ENCODE peak calls at places on chromosomes 7 and 10, in five cellular contexts. One of them, this sample, is unnamed.

GRCh38 chr7:23349484-23350157 is 50.5 kb downstream of the MALSU1 start:
- DNase-seq in T47D: no peak
- DNase-seq in stimulated activated CD8-positive, alpha-beta memory T cell treated with anti-CD3 and anti-CD28 coated beads, Interleukin-7, amount 100 ng/mL, for 24 hours: no peak
- DNase-seq in NCI-H774: no peak
- DNase-seq in brain pericyte: no peak
- DNase-seq in this sample: no peak

GRCh38 chr7:102398543-102398942 is 2.4 kb downstream of the PRKRIP1 start:
- DNase-seq in NCI-H774: no peak
- DNase-seq in stimulated activated CD8-positive, alpha-beta memory T cell treated with anti-CD3 and anti-CD28 coated beads, Interleukin-7, amount 100 ng/mL, for 24 hours: no peak
- DNase-seq in T47D: no peak
- DNase-seq in brain pericyte: no peak
- DNase-seq in this sample: no peak

GRCh38 chr10:103759100-103759781 is 96.1 kb downstream of the SH3PXD2A start:
- DNase-seq in T47D: no peak
- DNase-seq in stimulated activated CD8-positive, alpha-beta memory T cell treated with anti-CD3 and anti-CD28 coated beads, Interleukin-7, amount 100 ng/mL, for 24 hours: no peak
- DNase-seq in NCI-H774: no peak
- DNase-seq in brain pericyte: no peak
- DNase-seq in this sample: no peak

GRCh38 chr10:76113952-76114351 is 682.5 kb downstream of the LRMDA start:
- DNase-seq in stimulated activated CD8-positive, alpha-beta memory T cell treated with anti-CD3 and anti-CD28 coated beads, Interleukin-7, amount 100 ng/mL, for 24 hours: no peak
- DNase-seq in brain pericyte: no peak
- DNase-seq in NCI-H774: no peak
- DNase-seq in T47D: peak
- DNase-seq in this sample: no peak

GRCh38 chr7:12866237-12866636 is 178.8 kb downstream of the ARL4A start:
- DNase-seq in NCI-H774: no peak
- DNase-seq in stimulated activated CD8-positive, alpha-beta memory T cell treated with anti-CD3 and anti-CD28 coated beads, Interleukin-7, amount 100 ng/mL, for 24 hours: no peak
- DNase-seq in brain pericyte: no peak
- DNase-seq in T47D: no peak
- DNase-seq in this sample: no peak

GRCh38 chr7:100753750-100754149 is 20.4 kb downstream of the ZAN start:
- DNase-seq in brain pericyte: no peak
- DNase-seq in T47D: no peak
- DNase-seq in NCI-H774: no peak
- DNase-seq in stimulated activated CD8-positive, alpha-beta memory T cell treated with anti-CD3 and anti-CD28 coated beads, Interleukin-7, amount 100 ng/mL, for 24 hours: no peak
- DNase-seq in this sample: no peak

GRCh38 chr7:66353547-66353946 is 148.4 kb downstream of the TPST1 start:
- DNase-seq in stimulated activated CD8-positive, alpha-beta memory T cell treated with anti-CD3 and anti-CD28 coated beads, Interleukin-7, amount 100 ng/mL, for 24 hours: no peak
- DNase-seq in T47D: no peak
- DNase-seq in NCI-H774: no peak
- DNase-seq in brain pericyte: no peak
- DNase-seq in this sample: no peak

GRCh38 chr10:47360419-47361040 is 12.4 kb downstream of the RBP3 start:
- DNase-seq in brain pericyte: no peak
- DNase-seq in NCI-H774: no peak
- DNase-seq in stimulated activated CD8-positive, alpha-beta memory T cell treated with anti-CD3 and anti-CD28 coated beads, Interleukin-7, amount 100 ng/mL, for 24 hours: no peak
- DNase-seq in T47D: no peak
- DNase-seq in this sample: no peak

GRCh38 chr10:101132636-101133473 is 1.8 kb downstream of the TLX1 start:
- DNase-seq in T47D: no peak
- DNase-seq in stimulated activated CD8-positive, alpha-beta memory T cell treated with anti-CD3 and anti-CD28 coated beads, Interleukin-7, amount 100 ng/mL, for 24 hours: no peak
- DNase-seq in brain pericyte: no peak
- DNase-seq in NCI-H774: no peak
- DNase-seq in this sample: no peak

GRCh38 chr7:116954443-116954838 is 1.1 kb downstream of the ST7 start:
- DNase-seq in T47D: no peak
- DNase-seq in brain pericyte: no peak
- DNase-seq in NCI-H774: no peak
- DNase-seq in stimulated activated CD8-positive, alpha-beta memory T cell treated with anti-CD3 and anti-CD28 coated beads, Interleukin-7, amount 100 ng/mL, for 24 hours: no peak
- DNase-seq in this sample: no peak

GRCh38 chr7:66668112-66668511 is 39.4 kb downstream of the KCTD7 start:
- DNase-seq in T47D: no peak
- DNase-seq in NCI-H774: no peak
- DNase-seq in brain pericyte: no peak
- DNase-seq in stimulated activated CD8-positive, alpha-beta memory T cell treated with anti-CD3 and anti-CD28 coated beads, Interleukin-7, amount 100 ng/mL, for 24 hours: no peak
- DNase-seq in this sample: no peak

GRCh38 chr10:63528084-63528744 is 7.0 kb downstream of the REEP3 start:
- DNase-seq in NCI-H774: no peak
- DNase-seq in brain pericyte: no peak
- DNase-seq in stimulated activated CD8-positive, alpha-beta memory T cell treated with anti-CD3 and anti-CD28 coated beads, Interleukin-7, amount 100 ng/mL, for 24 hours: no peak
- DNase-seq in T47D: no peak
- DNase-seq in this sample: no peak

GRCh38 chr7:68407460-68407859 is 1190.8 kb upstream of the AUTS2 start:
- DNase-seq in NCI-H774: no peak
- DNase-seq in brain pericyte: no peak
- DNase-seq in T47D: no peak
- DNase-seq in stimulated activated CD8-positive, alpha-beta memory T cell treated with anti-CD3 and anti-CD28 coated beads, Interleukin-7, amount 100 ng/mL, for 24 hours: no peak
- DNase-seq in this sample: no peak

GRCh38 chr10:131258256-131258655 is 53.3 kb downstream of the TCERG1L start:
- DNase-seq in T47D: no peak
- DNase-seq in stimulated activated CD8-positive, alpha-beta memory T cell treated with anti-CD3 and anti-CD28 coated beads, Interleukin-7, amount 100 ng/mL, for 24 hours: no peak
- DNase-seq in NCI-H774: no peak
- DNase-seq in brain pericyte: no peak
- DNase-seq in this sample: no peak

GRCh38 chr7:29277436-29278215 is 83.1 kb downstream of the CHN2 start:
- DNase-seq in brain pericyte: no peak
- DNase-seq in T47D: no peak
- DNase-seq in stimulated activated CD8-positive, alpha-beta memory T cell treated with anti-CD3 and anti-CD28 coated beads, Interleukin-7, amount 100 ng/mL, for 24 hours: no peak
- DNase-seq in NCI-H774: no peak
- DNase-seq in this sample: no peak

GRCh38 chr7:91722831-91723230 is 157.7 kb downstream of the MTERF1 start:
- DNase-seq in NCI-H774: no peak
- DNase-seq in T47D: no peak
- DNase-seq in stimulated activated CD8-positive, alpha-beta memory T cell treated with anti-CD3 and anti-CD28 coated beads, Interleukin-7, amount 100 ng/mL, for 24 hours: no peak
- DNase-seq in brain pericyte: no peak
- DNase-seq in this sample: no peak

GRCh38 chr7:28017372-28017771 is 163.2 kb downstream of the JAZF1 start:
- DNase-seq in brain pericyte: no peak
- DNase-seq in stimulated activated CD8-positive, alpha-beta memory T cell treated with anti-CD3 and anti-CD28 coated beads, Interleukin-7, amount 100 ng/mL, for 24 hours: no peak
- DNase-seq in T47D: no peak
- DNase-seq in NCI-H774: no peak
- DNase-seq in this sample: no peak

GRCh38 chr7:66696774-66697191 is 43.8 kb upstream of the RABGEF1 start:
- DNase-seq in T47D: no peak
- DNase-seq in stimulated activated CD8-positive, alpha-beta memory T cell treated with anti-CD3 and anti-CD28 coated beads, Interleukin-7, amount 100 ng/mL, for 24 hours: no peak
- DNase-seq in NCI-H774: no peak
- DNase-seq in brain pericyte: no peak
- DNase-seq in this sample: no peak